ENCODE peak calls at places on chromosomes 4 and X, in six cellular contexts. N is retina; F is stimulated activated CD4-positive, alpha-beta T cell treated with anti-CD3 and anti-CD28 coated beads, TNF-alpha, amount 100 ng/mL, for 48 hours; X is activated CD4-positive, alpha-beta T cell treated with anti-CD3 and anti-CD28 coated beads, Interleukin-2, amount 50 U/mL, for 1 hour; A is ureter; L is GM04504. C is an unnamed sample.
A peak's percentile ranks its signal among the peaks of the same experiment; 100 is the strongest.

GRCh38 chr4:23942491-23942890 is 52.6 kb upstream of the PPARGC1A start:
- DNase-seq in N (no peak), F (no peak), X (no peak), A (no peak), L (no peak), C (no peak)

GRCh38 chrX:68883800-68884199 is 55.0 kb downstream of the EFNB1 start:
- DNase-seq in N (no peak), F (no peak), X (no peak), A (no peak), L (no peak), C (no peak)

GRCh38 chr4:5110901-5111300 is 59.6 kb downstream of the STK32B start:
- DNase-seq in N (no peak), F (no peak), X (no peak), A (no peak), L (no peak), C (no peak)

GRCh38 chrX:134435894-134436293 is 24.1 kb upstream of the HPRT1 start:
- DNase-seq in N (no peak), F (no peak), X (no peak), A (no peak), L (no peak), C (no peak)

GRCh38 chr4:158667651-158668198 is 4.0 kb downstream of the C4orf46 start:
- DNase-seq in N (peak; percentile 9), F (no peak), X (peak; percentile 13), A (no peak), L (no peak), C (peak; percentile 2)

GRCh38 chr4:15374697-15375096 is 53.1 kb upstream of the C1QTNF7 start:
- DNase-seq in N (no peak), F (no peak), X (no peak), A (no peak), L (no peak), C (no peak)

GRCh38 chr4:67082746-67083145 is 462.6 kb downstream of the CENPC start:
- DNase-seq in N (no peak), F (no peak), X (no peak), A (no peak), L (no peak), C (no peak)

GRCh38 chr4:73859614-73860088 is 6.6 kb downstream of the PF4V1 start:
- DNase-seq in N (no peak), F (no peak), X (no peak), A (no peak), L (no peak), C (no peak)

GRCh38 chr4:141971854-141972253 is 335.5 kb downstream of the IL15 start:
- DNase-seq in N (no peak), F (no peak), X (no peak), A (no peak), L (no peak), C (no peak)

GRCh38 chr4:160129439-160129838 is 1026.6 kb downstream of the RAPGEF2 start:
- DNase-seq in N (no peak), F (no peak), X (no peak), A (no peak), L (no peak), C (no peak)

GRCh38 chr4:11791808-11792207 is 363.1 kb upstream of the HS3ST1 start:
- DNase-seq in N (no peak), F (no peak), X (no peak), A (no peak), L (no peak), C (no peak)